ENCODE peak calls at places on chromosomes 11 and 22, in six cellular contexts. M, K, G, W, J and Y are unnamed samples.

GRCh38 chr11:73262851-73263495 is 9.2 kb upstream of the P2RY6 start:
- DNase-seq in G (no peak), M (no peak), K (no peak), W (no peak), J (peak; percentile 37), Y (no peak)

GRCh38 chr22:49180683-49181024 is 647.0 kb downstream of the BRD1 start:
- DNase-seq in W (no peak), J (no peak), M (no peak), G (no peak), K (no peak), Y (no peak)

GRCh38 chr22:41334215-41334614 is 32.9 kb downstream of the ZC3H7B start:
- DNase-seq in K (no peak), G (no peak), W (no peak), J (no peak), M (no peak), Y (no peak)

GRCh38 chr11:117669062-117669461 is 128.0 kb downstream of the DSCAML1 start:
- DNase-seq in J (no peak), M (no peak), K (no peak), G (no peak), W (no peak), Y (no peak)

GRCh38 chr11:5204787-5205186 is 4.3 kb upstream of the OR51V1 start:
- DNase-seq in G (peak; percentile 49), K (no peak), J (peak; percentile 75), M (no peak), W (peak; percentile 47), Y (no peak)

GRCh38 chr11:119052163-119052814 is 4.7 kb downstream of the HYOU1 start:
- DNase-seq in K (peak; percentile 42), G (no peak), W (no peak), J (no peak), M (no peak), Y (no peak)

GRCh38 chr11:131253142-131253884 is 117.1 kb upstream of the NTM start:
- DNase-seq in J (no peak), M (no peak), G (no peak), K (no peak), W (no peak), Y (no peak)

GRCh38 chr11:114125531-114125930 is 66.0 kb downstream of the ZBTB16 start:
- DNase-seq in G (no peak), W (no peak), M (no peak), J (no peak), K (no peak), Y (no peak)

GRCh38 chr22:35440129-35440528 is 40.2 kb downstream of the MCM5 start:
- DNase-seq in G (no peak), M (no peak), J (no peak), W (no peak), K (no peak), Y (no peak)

GRCh38 chr11:71339178-71339881 is 87.0 kb upstream of the SHANK2 start:
- DNase-seq in J (no peak), W (no peak), G (no peak), M (no peak), K (peak; percentile 40), Y (no peak)

GRCh38 chr22:32717337-32718240 is 83.9 kb upstream of the TIMP3 start:
- DNase-seq in J (no peak), G (no peak), K (no peak), W (no peak), M (no peak), Y (no peak)

GRCh38 chr11:76609736-76610370 is 60.7 kb downstream of the LRRC32 start:
- DNase-seq in G (no peak), J (no peak), K (no peak), W (no peak), M (no peak), Y (no peak)

GRCh38 chr22:22944268-22944985 is 56.8 kb downstream of the IGLL5 start:
- DNase-seq in K (peak; percentile 74), J (no peak), M (no peak), G (no peak), W (no peak), Y (no peak)

GRCh38 chr11:1928891-1929541 is 9.5 kb downstream of the TNNT3 start:
- DNase-seq in M (no peak), G (no peak), W (peak; percentile 25), K (no peak), J (no peak), Y (no peak)

GRCh38 chr11:43942651-43943356 is 367 bp downstream of the C11orf96 start:
- DNase-seq in W (peak; percentile 56), K (no peak), M (no peak), G (no peak), J (no peak), Y (peak; percentile 15)

GRCh38 chr22:19448076-19448607 is 631 bp upstream of the C22orf39 start:
- DNase-seq in K (no peak), M (no peak), W (peak; percentile 80), J (peak; percentile 43), G (no peak), Y (peak; percentile 52)

GRCh38 chr22:37164535-37164887 is 14.8 kb upstream of the IL2RB start:
- DNase-seq in K (no peak), W (no peak), J (no peak), G (no peak), M (no peak), Y (no peak)

GRCh38 chr22:32531228-32531627 is 56.6 kb downstream of the FBXO7 start:
- DNase-seq in M (no peak), G (no peak), K (no peak), W (no peak), J (no peak), Y (no peak)

GRCh38 chr11:116144387-116144958 is 628.3 kb downstream of the BUD13 start:
- DNase-seq in K (no peak), W (no peak), M (no peak), J (no peak), G (no peak), Y (no peak)

GRCh38 chr11:122342089-122342749 is 226.2 kb upstream of the BLID start:
- DNase-seq in G (no peak), K (no peak), M (no peak), W (no peak), J (no peak), Y (no peak)

GRCh38 chr22:32842486-32842885 is 41.0 kb downstream of the TIMP3 start:
- DNase-seq in K (no peak), M (no peak), G (peak; percentile 36), J (peak; percentile 16), W (no peak), Y (no peak)

GRCh38 chr22:35276019-35276418 is 18.7 kb downstream of the HMGXB4 start:
- DNase-seq in J (no peak), G (no peak), K (no peak), M (no peak), W (no peak), Y (no peak)

GRCh38 chr22:27213766-27214581 is 556.6 kb downstream of the MIAT start:
- DNase-seq in J (no peak), W (no peak), K (no peak), G (peak; percentile 78), M (no peak), Y (no peak)

GRCh38 chr22:48004936-48005335 is 1242.5 kb downstream of the TBC1D22A start:
- DNase-seq in W (no peak), G (no peak), M (no peak), K (no peak), J (no peak), Y (no peak)

DNA sequence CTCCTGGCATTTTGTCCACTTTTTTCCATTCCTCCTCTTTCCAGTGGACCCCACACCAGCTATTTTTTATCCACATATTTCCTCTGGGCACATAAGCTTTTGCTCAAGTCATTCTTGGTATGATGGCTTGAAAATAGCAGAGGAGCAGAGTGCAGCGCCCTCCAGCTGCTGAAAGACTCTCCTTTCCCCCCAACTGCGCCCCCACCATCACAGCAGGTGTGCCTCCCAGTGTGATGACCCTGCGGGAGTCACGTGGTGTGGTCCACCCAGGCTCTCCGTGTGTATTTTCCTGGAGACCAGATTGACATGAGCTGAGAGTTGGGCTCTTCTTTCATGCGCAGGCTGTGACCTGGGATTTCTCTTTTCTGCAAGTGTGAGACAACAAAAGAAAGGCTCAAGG is 1241.6 kb downstream of the TBC1D22A start:
- DNase-seq in J (no peak), W (no peak), G (no peak), M (no peak), K (no peak), Y (no peak)
- TF ChIP-seq CTCF in J (no peak), W (no peak), G (no peak), M (no peak), K (no peak), Y (no peak)

DNA sequence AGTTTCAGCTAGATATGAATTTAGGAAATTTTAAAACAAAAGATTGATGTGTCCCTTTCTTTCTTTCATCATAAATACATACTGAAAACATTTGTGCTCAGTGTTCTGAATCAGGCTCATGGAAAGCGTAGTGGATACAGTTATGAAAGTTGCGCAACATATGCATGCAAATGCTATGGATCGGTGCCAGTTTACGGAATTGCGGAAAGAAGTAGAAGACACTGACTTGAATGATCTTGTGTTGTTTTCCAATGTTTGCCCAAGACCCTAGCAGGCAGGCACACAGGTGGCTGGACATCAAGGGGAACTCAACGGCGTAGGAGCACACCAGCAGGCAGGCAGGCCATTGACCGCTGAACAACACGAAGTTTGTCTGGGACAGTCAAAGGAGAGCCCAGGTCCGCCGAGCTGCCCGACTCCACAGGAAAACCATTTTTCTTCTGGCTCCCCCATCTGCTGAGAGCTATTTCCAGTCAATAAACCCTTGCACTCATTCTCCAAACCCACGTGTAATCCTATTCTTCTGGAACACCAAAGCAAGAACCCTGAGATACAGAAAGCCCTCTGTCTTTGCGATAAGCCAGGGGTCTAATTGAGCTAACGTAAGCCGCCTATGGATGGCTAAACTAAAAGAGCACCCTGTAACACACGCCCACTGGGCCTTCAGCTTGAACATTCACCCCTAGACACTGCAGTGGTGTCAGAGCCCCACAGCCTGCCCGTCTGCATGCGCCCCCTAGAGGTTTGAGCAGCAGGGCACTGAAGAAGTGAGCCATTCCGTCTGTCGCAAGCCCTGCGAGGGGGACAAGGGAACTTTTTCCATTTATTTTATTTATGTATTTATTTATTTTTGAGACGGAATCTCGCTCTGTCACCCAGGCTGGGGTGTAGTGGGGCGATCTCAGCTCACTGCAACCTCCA is 7.4 kb upstream of the BIRC3 start:
- DNase-seq in G (no peak), M (no peak), J (no peak), K (peak; percentile 67), W (no peak), Y (peak; percentile 38)
- TF ChIP-seq CTCF in G (no peak), M (peak; percentile 37), J (peak; percentile 54), K (no peak), W (no peak), Y (no peak)

GRCh38 chr22:25172153-25172552 is 27.5 kb upstream of the CRYBB3 start:
- DNase-seq in G (no peak), W (peak; percentile 58), J (no peak), M (no peak), K (no peak), Y (peak; percentile 66)
- TF ChIP-seq CTCF in G (no peak), W (peak; percentile 39), J (peak; percentile 25), M (peak; percentile 48), K (no peak), Y (peak; percentile 65)

GRCh38 chr22:28935713-28936112 is 52.3 kb downstream of the ZNRF3 start:
- DNase-seq in J (no peak), G (no peak), K (no peak), W (no peak), M (no peak), Y (no peak)

GRCh38 chr22:28938286-28938833 is 55.0 kb downstream of the ZNRF3 start:
- DNase-seq in J (no peak), K (no peak), W (no peak), M (no peak), G (no peak), Y (no peak)

GRCh38 chr22:28936200-28936599 is 52.8 kb downstream of the ZNRF3 start:
- DNase-seq in M (no peak), G (no peak), J (no peak), W (no peak), K (no peak), Y (no peak)

GRCh38 chr22:28939394-28939793 is 56.0 kb downstream of the ZNRF3 start:
- DNase-seq in M (no peak), G (no peak), W (no peak), J (no peak), K (no peak), Y (no peak)

GRCh38 chr22:28937206-28938025 is 54.0 kb downstream of the ZNRF3 start:
- DNase-seq in J (no peak), K (no peak), M (no peak), W (no peak), G (no peak), Y (no peak)
- TF ChIP-seq CTCF in J (no peak), K (no peak), M (no peak), W (no peak), G (no peak), Y (no peak)